ENCODE peak calls at places on chromosomes 16 and 17, in ten cellular contexts. R is A549, X is K562, I is GM12878, H is stomach, J is ovary, M is tibial nerve, U is sigmoid colon, Q is transverse colon, O is HepG2. W is an unnamed sample.

GRCh38 chr16:60200161-60200560 is 1466.0 kb upstream of the GOT2 start:
- DNase-seq in I (no peak), X (no peak), O (no peak), J (no peak), R (no peak), M (no peak), H (no peak), Q (no peak), U (no peak), W (no peak)

GRCh38 chr16:46748775-46749705 is 896 bp upstream of the MYLK3 start:
- DNase-seq in Q (no peak), U (peak; percentile 38), J (no peak), M (no peak), I (peak; percentile 24), O (no peak), X (peak; percentile 75), H (no peak), R (no peak), W (no peak)

GRCh38 chr17:15479697-15480096 is 12.3 kb upstream of the CDRT4 start:
- DNase-seq in H (no peak), U (peak; percentile 14), R (no peak), O (peak; percentile 21), M (no peak), I (no peak), J (no peak), X (no peak), Q (no peak), W (no peak)

GRCh38 chr17:63222655-63223054 is 223.5 kb downstream of the CYB561 start:
- DNase-seq in H (no peak), I (no peak), X (no peak), O (no peak), J (no peak), M (no peak), Q (no peak), U (no peak), R (peak; percentile 14), W (no peak)

GRCh38 chr17:2150871-2151270 is 96.0 kb downstream of the HIC1 start:
- DNase-seq in Q (no peak), M (no peak), U (no peak), J (no peak), X (no peak), H (no peak), I (no peak), O (no peak), R (no peak), W (no peak)

GRCh38 chr17:16352303-16352837 is 899 bp downstream of the CENPV start:
- DNase-seq in X (peak; percentile 62), U (no peak), J (peak; percentile 53), O (peak; percentile 78), R (peak; percentile 62), Q (peak; percentile 54), I (no peak), H (peak; percentile 48), M (no peak), W (peak; percentile 69)

GRCh38 chr17:70123193-70123592 is 46.1 kb upstream of the KCNJ2 start:
- DNase-seq in Q (no peak), X (no peak), U (no peak), J (no peak), R (no peak), I (no peak), O (no peak), H (no peak), M (no peak), W (no peak)

GRCh38 chr17:81419333-81419885 is 24.2 kb downstream of the BAHCC1 start:
- DNase-seq in Q (peak; percentile 82), R (peak; percentile 97), H (peak; percentile 84), O (no peak), J (peak; percentile 91), M (no peak), X (peak; percentile 46), I (no peak), U (peak; percentile 96), W (no peak)

GRCh38 chr17:79558573-79558900 is 52.3 kb downstream of the RBFOX3 start:
- DNase-seq in H (no peak), R (no peak), Q (no peak), M (no peak), I (no peak), J (no peak), U (no peak), O (no peak), X (no peak), W (no peak)

DNA sequence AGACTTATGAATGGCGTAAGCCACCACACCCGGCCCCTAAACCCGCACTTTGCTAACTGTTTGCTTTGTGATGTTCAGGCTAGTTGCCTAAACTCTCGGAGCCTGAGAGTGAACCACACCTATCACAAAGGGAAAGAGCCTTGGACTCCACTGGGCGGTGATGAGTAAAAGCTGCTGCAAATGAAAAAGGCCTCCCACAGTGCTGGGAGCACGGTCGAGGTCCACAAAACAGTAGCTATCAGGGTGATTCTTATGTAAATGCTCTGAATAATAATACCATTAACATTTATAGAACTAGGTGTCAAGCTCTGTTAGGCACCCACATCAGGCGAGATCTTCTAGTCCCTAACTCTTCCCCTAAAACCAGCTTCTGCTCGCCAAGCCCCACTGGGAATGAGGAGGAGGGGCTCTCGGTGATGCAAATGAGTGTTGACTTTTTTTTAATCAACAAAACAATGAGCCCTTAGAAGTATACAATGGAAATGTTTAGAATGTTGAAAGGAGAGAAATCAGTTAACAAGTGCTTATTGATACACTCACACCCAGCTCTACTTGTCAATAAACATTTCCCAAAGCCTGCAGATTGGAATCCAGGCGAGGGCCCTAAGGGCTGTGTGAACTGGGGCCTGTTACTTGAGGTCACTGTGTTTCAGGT is 19.8 kb downstream of the FBRS start:
- DNase-seq in U (no peak), X (no peak), O (peak; percentile 25), I (no peak), H (no peak), Q (no peak), M (no peak), R (no peak), J (no peak), W (no peak)
- TF ChIP-seq EP300 in U (no peak), X (no peak), O (no peak), I (no peak), H (no peak), Q (no peak), M (no peak), R (no peak), J (no peak), W (no peak)

GRCh38 chr17:53227101-53227500 is 595.6 kb upstream of the KIF2B start:
- DNase-seq in U (no peak), M (no peak), X (no peak), O (no peak), I (no peak), H (no peak), Q (no peak), J (no peak), R (no peak), W (no peak)

GRCh38 chr17:53227514-53227913 is 595.2 kb upstream of the KIF2B start:
- DNase-seq in H (no peak), Q (no peak), R (no peak), X (no peak), M (no peak), O (no peak), U (no peak), I (no peak), J (no peak), W (no peak)
- TF ChIP-seq EP300 in H (no peak), Q (no peak), R (no peak), X (no peak), M (no peak), O (no peak), U (no peak), I (no peak), J (no peak), W (no peak)

GRCh38 chr16:51392651-51393187 is 241.6 kb upstream of the SALL1 start:
- DNase-seq in J (peak; percentile 57), X (no peak), M (peak; percentile 66), I (no peak), R (no peak), H (no peak), Q (no peak), O (no peak), U (no peak), W (peak; percentile 72)
- TF ChIP-seq EP300 in J (no peak), X (no peak), M (no peak), I (no peak), R (no peak), H (no peak), Q (no peak), O (no peak), U (no peak), W (no peak)

DNA sequence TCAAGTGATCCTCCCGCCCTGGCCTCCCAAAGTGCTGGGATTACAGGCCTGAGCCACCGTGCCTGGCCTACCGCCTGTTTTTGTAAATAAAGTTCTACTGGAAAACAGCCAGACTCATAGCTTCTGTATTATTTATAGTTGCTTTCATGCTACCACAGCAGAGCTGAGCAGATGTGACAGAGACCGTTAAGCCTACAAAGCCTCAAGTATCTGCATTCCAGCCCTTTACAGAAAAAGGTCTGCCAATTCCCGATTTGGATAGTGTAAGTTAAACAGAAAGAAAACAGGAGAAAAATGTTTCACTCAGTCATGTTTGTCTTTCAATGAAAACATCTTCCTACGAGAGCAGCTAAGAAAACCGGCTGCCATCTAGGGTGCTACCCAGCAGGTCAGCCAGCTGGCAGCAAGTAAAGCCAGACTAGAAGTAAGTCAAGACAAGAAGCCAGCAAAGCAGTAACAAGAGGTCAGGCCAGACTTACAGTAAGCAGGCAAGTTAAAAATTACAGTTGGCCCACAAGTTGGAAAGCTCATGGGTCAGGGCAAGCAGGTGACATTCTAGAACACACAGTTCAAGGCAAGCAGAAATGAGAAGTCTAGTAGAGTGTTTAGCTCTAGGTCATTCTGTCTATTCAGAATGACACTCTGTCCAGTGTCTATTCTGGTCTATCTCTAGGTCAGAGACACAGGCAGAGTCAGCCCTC is 17.7 kb downstream of the NCBP3 start:
- DNase-seq in J (no peak), O (no peak), Q (no peak), I (no peak), R (no peak), M (no peak), X (no peak), H (peak; percentile 45), U (peak; percentile 80), W (no peak)
- TF ChIP-seq EP300 in J (no peak), O (no peak), Q (no peak), I (no peak), R (no peak), M (no peak), X (no peak), H (no peak), U (no peak), W (no peak)

W was measured in suprapubic skin.